ENCODE peak calls at places on chromosomes 16 and 17, in nine cellular contexts. Y, R, B, A, Q, Z, L, U and N are unnamed samples.

GRCh38 chr16:73268311-73268997 is 220.5 kb upstream of the ZFHX3 start:
- DNase-seq in L (no peak), A (no peak), R (peak; percentile 10), B (no peak), Y (peak; percentile 12), Z (no peak), U (peak; percentile 33), Q (no peak), N (peak; percentile 7)

GRCh38 chr17:65530985-65531507 is 30.4 kb downstream of the AXIN2 start:
- DNase-seq in L (no peak), A (no peak), Y (no peak), Z (no peak), U (peak; percentile 70), B (no peak), R (no peak), Q (no peak), N (peak; percentile 83)

GRCh38 chr16:51155199-51155607 is 4.1 kb upstream of the SALL1 start:
- DNase-seq in L (no peak), Y (no peak), B (no peak), A (no peak), U (peak; percentile 61), Z (no peak), R (no peak), Q (no peak), N (peak; percentile 66)

GRCh38 chr17:75737133-75737962 is 16.1 kb downstream of the ITGB4 start:
- DNase-seq in R (no peak), A (no peak), Q (no peak), L (no peak), B (no peak), U (no peak), Y (no peak), Z (no peak), N (no peak)

GRCh38 chr17:83125515-83126274 is 46.3 kb downstream of the METRNL start:
- DNase-seq in B (no peak), Z (no peak), Y (no peak), Q (peak; percentile 42), U (no peak), R (no peak), L (peak; percentile 33), A (no peak), N (no peak)

GRCh38 chr17:66373944-66374817 is 71.8 kb downstream of the PRKCA start:
- DNase-seq in L (no peak), B (no peak), A (peak; percentile 77), U (peak; percentile 58), Y (no peak), Z (no peak), R (no peak), Q (no peak), N (peak; percentile 70)

GRCh38 chr17:75270966-75271232 is at the start of gene MIF4GD:
- DNase-seq in Y (no peak), U (no peak), R (no peak), L (no peak), Z (no peak), B (no peak), A (no peak), Q (no peak), N (no peak)

GRCh38 chr17:50062323-50063243 is 6.7 kb downstream of the ITGA3 start:
- DNase-seq in Q (peak; percentile 99), Z (no peak), R (peak; percentile 99), U (no peak), Y (no peak), L (peak; percentile 99), A (no peak), B (no peak), N (peak; percentile 79)

GRCh38 chr16:52976539-52977167 is 76.0 kb downstream of the CHD9NB start:
- DNase-seq in R (peak; percentile 37), A (no peak), Q (peak; percentile 1), Z (no peak), B (no peak), U (peak; percentile 67), L (peak; percentile 52), Y (peak; percentile 41), N (peak; percentile 1)

GRCh38 chr17:14318906-14319205 is 18.0 kb downstream of the HS3ST3B1 start:
- DNase-seq in U (no peak), A (peak; percentile 88), Q (no peak), Y (no peak), L (no peak), Z (no peak), B (no peak), R (no peak), N (no peak)

GRCh38 chr16:14289692-14290340 is 218.7 kb downstream of the MRTFB start:
- DNase-seq in A (peak; percentile 53), Y (peak; percentile 66), L (no peak), Q (peak; percentile 35), Z (no peak), U (peak; percentile 81), R (peak; percentile 60), B (no peak), N (no peak)

GRCh38 chr16:61590577-61590976 is 445.7 kb downstream of the CDH8 start:
- DNase-seq in U (peak; percentile 40), L (no peak), Z (no peak), A (no peak), Y (no peak), B (no peak), R (no peak), Q (no peak), N (no peak)

DNA sequence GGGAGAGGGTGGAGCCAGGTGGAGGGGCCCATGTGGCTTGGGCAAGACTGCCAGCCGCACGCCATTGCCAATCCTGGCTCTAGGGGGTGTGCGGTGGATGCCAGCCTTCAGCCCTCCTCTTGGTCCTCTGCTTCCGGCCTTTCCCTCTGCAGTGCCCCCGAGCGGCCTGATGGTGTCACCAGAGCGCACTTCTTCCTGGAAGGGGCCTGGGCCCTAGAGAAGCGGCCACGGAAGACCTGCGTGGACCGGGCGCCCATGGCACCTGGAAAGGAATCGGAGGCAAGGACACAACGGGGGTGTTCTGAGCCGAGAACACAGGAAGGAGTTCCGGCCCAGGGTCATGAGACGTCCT is 93.0 kb downstream of the IRX3 start:
- DNase-seq in Z (peak; percentile 4), U (peak; percentile 87), B (peak; percentile 59), Q (peak; percentile 84), A (peak; percentile 67), R (peak; percentile 47), Y (peak; percentile 58), L (peak; percentile 58), N (peak; percentile 35)
- H3K4me2 ChIP-seq in Z (no peak overlapping the region), U (peak overlapping the region; percentile 78), B (peak overlapping the region; percentile 2), Q (peak overlapping the region; percentile 80), A (no peak overlapping the region), R (peak overlapping the region; percentile 53), Y (peak overlapping the region; percentile 23), L (peak overlapping the region; percentile 61), N (peak overlapping the region; percentile 80)

GRCh38 chr16:84985079-84986065 is 26.0 kb downstream of the ZDHHC7 start:
- DNase-seq in Y (no peak), B (no peak), R (no peak), U (no peak), A (no peak), Q (peak; percentile 57), L (peak; percentile 77), Z (no peak), N (peak; percentile 89)
- H3K4me2 ChIP-seq in Y (no peak overlapping the region), B (no peak overlapping the region), R (peak overlapping the region; percentile 40), U (no peak overlapping the region), A (no peak overlapping the region), Q (peak overlapping the region; percentile 23), L (peak overlapping the region; percentile 27), Z (no peak overlapping the region), N (peak overlapping the region; percentile 53)

GRCh38 chr17:77042688-77043330 is 98.0 kb upstream of the SEC14L1 start:
- DNase-seq in R (no peak), Z (no peak), B (no peak), Q (no peak), Y (no peak), L (no peak), U (no peak), A (no peak), N (no peak)
- H3K4me2 ChIP-seq in R (no peak overlapping the region), Z (no peak overlapping the region), B (no peak overlapping the region), Q (no peak overlapping the region), Y (no peak overlapping the region), L (no peak overlapping the region), U (no peak overlapping the region), A (no peak overlapping the region), N (no peak overlapping the region)

DNA sequence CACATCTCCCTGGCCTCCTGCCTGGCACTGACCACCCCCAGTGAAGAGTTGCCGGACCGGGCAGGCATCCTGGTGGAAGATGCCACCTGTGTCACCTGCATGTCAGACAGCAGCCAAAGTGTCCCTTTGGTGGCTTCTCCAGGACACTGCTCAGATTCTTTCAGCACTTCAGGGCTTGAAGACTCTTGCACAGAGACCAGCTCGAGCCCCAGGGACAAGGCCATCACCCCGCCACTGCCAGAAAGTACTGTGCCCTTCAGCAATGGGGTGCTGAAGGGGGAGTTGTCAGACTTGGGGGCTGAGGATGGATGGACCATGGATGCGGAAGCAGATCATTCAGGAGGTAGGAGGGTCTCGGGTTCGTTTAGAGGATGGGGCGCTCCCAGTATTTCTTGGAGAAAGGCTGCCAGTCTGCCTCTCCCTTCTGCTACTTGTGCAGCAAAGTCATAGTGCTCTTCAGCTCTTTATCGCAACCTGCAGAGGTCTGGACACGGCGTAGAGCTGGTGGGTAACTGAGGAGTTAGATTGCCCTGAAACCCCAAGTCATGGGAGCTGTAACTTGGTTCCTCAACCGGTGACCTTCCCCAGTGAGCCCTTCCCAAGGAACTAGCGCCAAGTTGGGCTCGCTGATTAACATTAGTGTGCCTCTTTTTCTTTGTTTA is 21.9 kb downstream of the AKAP1 start:
- DNase-seq in Q (no peak), Y (no peak), A (no peak), Z (no peak), R (no peak), L (no peak), U (no peak), B (no peak), N (no peak)
- H3K4me2 ChIP-seq in Q (peak overlapping the region; percentile 54), Y (peak overlapping the region; percentile 33), A (no peak overlapping the region), Z (no peak overlapping the region), R (peak overlapping the region; percentile 38), L (peak overlapping the region; percentile 32), U (no peak overlapping the region), B (no peak overlapping the region), N (no peak overlapping the region)

GRCh38 chr16:66189951-66190350 is 176.5 kb upstream of the CDH5 start:
- DNase-seq in A (no peak), Z (no peak), L (peak; percentile 83), Q (no peak), Y (no peak), R (no peak), B (no peak), U (no peak), N (peak; percentile 97)
- H3K4me2 ChIP-seq in A (no peak overlapping the region), Z (no peak overlapping the region), L (peak overlapping the region; percentile 34), Q (no peak overlapping the region), Y (no peak overlapping the region), R (no peak overlapping the region), B (no peak overlapping the region), U (no peak overlapping the region), N (peak overlapping the region; percentile 62)

DNA sequence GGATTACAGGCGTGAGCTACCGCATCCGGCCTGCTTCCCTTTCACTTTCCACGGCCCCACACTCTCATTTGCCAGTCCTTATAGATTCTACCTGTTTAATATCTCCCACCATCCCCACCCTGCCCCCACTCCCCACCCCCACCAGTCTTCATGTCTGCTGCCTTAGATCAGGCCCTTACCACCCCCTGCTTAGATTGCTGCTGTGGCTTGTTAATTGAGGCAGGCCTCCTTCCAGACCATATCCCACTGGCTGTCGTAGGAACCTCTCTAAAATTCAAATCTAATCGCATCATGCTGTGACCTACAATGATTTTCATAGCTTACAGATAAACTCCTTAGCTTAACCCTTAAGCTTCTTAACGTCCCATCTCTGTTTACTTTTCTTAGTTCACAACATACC is 4.9 kb downstream of the IQCK start:
- DNase-seq in B (no peak), Y (no peak), R (no peak), A (no peak), L (no peak), U (peak; percentile 93), Q (no peak), Z (no peak), N (no peak)
- H3K4me2 ChIP-seq in B (no peak overlapping the region), Y (no peak overlapping the region), R (peak overlapping the region; percentile 20), A (no peak overlapping the region), L (no peak overlapping the region), U (no peak overlapping the region), Q (no peak overlapping the region), Z (no peak overlapping the region), N (no peak overlapping the region)